ENCODE peak calls at places on chromosomes 4 and X, in ten cellular contexts. I, Q, V, A, G, R, W, M, P and J are unnamed samples.

GRCh38 chr4:166064706-166065105 is 191.7 kb downstream of the TLL1 start:
- DNase-seq in M (no peak), A (no peak), W (no peak), P (no peak), R (no peak), I (no peak), V (no peak), G (no peak), Q (no peak), J (no peak)

GRCh38 chrX:154351183-154352011 is 23.0 kb downstream of the FLNA start:
- DNase-seq in A (peak; percentile 50), I (no peak), R (no peak), G (peak; percentile 53), M (no peak), P (no peak), W (no peak), Q (no peak), V (no peak), J (no peak)

GRCh38 chr4:147924604-147925412 is 192.9 kb downstream of the ARHGAP10 start:
- DNase-seq in Q (peak; percentile 39), G (no peak), V (peak; percentile 9), M (peak; percentile 79), P (no peak), A (no peak), R (peak; percentile 66), I (peak; percentile 25), W (no peak), J (peak; percentile 22)

GRCh38 chrX:138986235-138986634 is 274.7 kb upstream of the FGF13 start:
- DNase-seq in A (no peak), V (peak; percentile 25), W (no peak), R (no peak), M (no peak), P (no peak), Q (no peak), I (no peak), G (no peak), J (no peak)

GRCh38 chrX:103941201-103941975 is 21.0 kb upstream of the TMSB15B start:
- DNase-seq in A (no peak), W (no peak), P (peak; percentile 10), M (peak; percentile 17), I (no peak), Q (peak; percentile 45), R (peak; percentile 20), G (no peak), V (peak; percentile 4), J (peak; percentile 1)

GRCh38 chr4:108247511-108248088 is 78.9 kb upstream of the LEF1 start:
- DNase-seq in W (no peak), R (no peak), M (peak; percentile 69), Q (peak; percentile 92), P (no peak), G (no peak), I (no peak), V (no peak), A (peak; percentile 25), J (peak; percentile 91)

GRCh38 chr4:137685357-137685756 is 153.1 kb upstream of the PCDH18 start:
- DNase-seq in R (peak; percentile 14), I (no peak), G (no peak), W (no peak), M (no peak), Q (no peak), P (no peak), A (no peak), V (no peak), J (no peak)

GRCh38 chr4:113683143-113683542 is 78.4 kb downstream of the CAMK2D start:
- DNase-seq in G (no peak), V (no peak), W (no peak), A (no peak), M (no peak), R (no peak), I (no peak), Q (no peak), P (peak; percentile 77), J (no peak)

GRCh38 chr4:86980230-86980629 is 45.4 kb downstream of the AFF1 start:
- DNase-seq in M (no peak), I (no peak), W (no peak), G (no peak), Q (no peak), A (no peak), P (no peak), R (no peak), V (no peak), J (no peak)

GRCh38 chr4:86975927-86976326 is 41.1 kb downstream of the AFF1 start:
- DNase-seq in P (no peak), G (no peak), M (no peak), V (no peak), Q (no peak), W (no peak), R (no peak), A (no peak), I (no peak), J (no peak)

GRCh38 chr4:86976801-86977485 is 42.1 kb downstream of the AFF1 start:
- DNase-seq in M (no peak), W (no peak), I (no peak), R (no peak), V (no peak), Q (no peak), P (no peak), A (no peak), G (no peak), J (no peak)

GRCh38 chr4:86978709-86979108 is 43.9 kb downstream of the AFF1 start:
- DNase-seq in M (no peak), V (no peak), I (no peak), G (no peak), P (no peak), A (no peak), W (no peak), R (no peak), Q (no peak), J (no peak)

DNA sequence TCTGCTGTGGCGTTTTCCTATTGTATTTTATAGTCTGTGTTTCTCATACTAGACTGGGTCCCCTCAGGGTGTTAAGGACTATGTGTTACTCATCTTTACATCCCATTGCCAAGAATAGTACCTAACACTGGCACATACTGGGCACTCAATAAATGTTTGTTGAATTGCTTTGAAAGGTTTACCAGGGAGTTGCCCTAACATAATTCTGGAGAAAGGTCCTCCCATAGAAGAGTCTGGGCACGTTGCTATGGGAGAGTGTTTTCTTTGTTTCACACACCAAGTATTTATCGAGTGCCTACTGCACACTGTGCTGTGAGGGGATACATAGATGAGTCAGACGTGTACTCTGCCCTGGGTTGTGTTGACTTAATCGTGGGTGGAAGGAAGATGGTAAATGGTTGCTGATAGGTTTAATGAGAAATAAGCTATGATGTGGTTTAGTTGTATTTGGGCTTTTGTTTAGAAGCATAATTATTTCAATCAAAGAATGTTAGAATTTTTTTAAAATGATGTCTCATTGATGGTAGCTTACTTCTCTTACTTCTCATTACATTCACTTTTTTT is 42.9 kb downstream of the AFF1 start:
- DNase-seq in A (no peak), G (no peak), W (no peak), M (no peak), Q (no peak), I (no peak), R (no peak), V (peak; percentile 62), P (no peak), J (no peak)
- H3K27ac ChIP-seq in A (no peak overlapping the region), G (no peak overlapping the region), W (no peak overlapping the region), M (no peak overlapping the region), Q (no peak overlapping the region), I (no peak overlapping the region), R (peak overlapping the region; percentile 54), V (peak overlapping the region; percentile 48), P (no peak overlapping the region), J (no peak overlapping the region)

GRCh38 chr4:158811216-158811540 is 42.4 kb downstream of the FNIP2 start:
- DNase-seq in I (no peak), Q (no peak), M (no peak), G (no peak), P (no peak), W (no peak), V (no peak), A (no peak), R (no peak), J (no peak)
- H3K4me1 ChIP-seq in I (no peaks in the 10 kb centered on the region), Q (peaks cover 71% of the 10 kb centered on the region), M (no peaks in the 10 kb centered on the region), G (no peaks in the 10 kb centered on the region), P (peaks cover 4% of the 10 kb centered on the region), W (peaks cover 92% of the 10 kb centered on the region), V (peaks cover 46% of the 10 kb centered on the region), A (peaks cover 93% of the 10 kb centered on the region), R (peaks cover 12% of the 10 kb centered on the region), J (peaks cover 17% of the 10 kb centered on the region)

GRCh38 chr4:154009191-154009590 is 220.3 kb upstream of the SFRP2 start:
- DNase-seq in G (no peak), I (no peak), M (no peak), Q (no peak), P (no peak), W (no peak), R (no peak), V (no peak), A (no peak), J (no peak)

GRCh38 chr4:154014401-154015105 is 225.7 kb upstream of the SFRP2 start:
- DNase-seq in V (no peak), P (no peak), M (peak; percentile 20), A (no peak), R (no peak), Q (no peak), I (no peak), G (no peak), W (no peak), J (no peak)

GRCh38 chr4:154010377-154010776 is 221.5 kb upstream of the SFRP2 start:
- DNase-seq in V (no peak), R (no peak), A (no peak), I (no peak), M (no peak), W (no peak), P (no peak), G (no peak), Q (no peak), J (no peak)

GRCh38 chr4:154009795-154010194 is 220.9 kb upstream of the SFRP2 start:
- DNase-seq in M (no peak), V (no peak), A (no peak), R (no peak), W (no peak), P (no peak), G (no peak), I (no peak), Q (no peak), J (no peak)

GRCh38 chr4:154013576-154013975 is 224.7 kb upstream of the SFRP2 start:
- DNase-seq in G (no peak), W (no peak), V (no peak), R (no peak), Q (no peak), P (no peak), A (no peak), I (no peak), M (no peak), J (no peak)
- H3K36me3 ChIP-seq in G (no peaks in the 10 kb centered on the region), W (no peaks in the 10 kb centered on the region), V (no peaks in the 10 kb centered on the region), R (no peaks in the 10 kb centered on the region), Q (no peaks in the 10 kb centered on the region), P (no peaks in the 10 kb centered on the region), A (no peaks in the 10 kb centered on the region), I (no peaks in the 10 kb centered on the region), M (no peaks in the 10 kb centered on the region), J (no peaks in the 10 kb centered on the region)

GRCh38 chr4:39022241-39022640 is 10.0 kb downstream of the TMEM156 start:
- DNase-seq in P (no peak), I (no peak), R (no peak), A (no peak), M (no peak), Q (no peak), V (no peak), W (no peak), G (no peak), J (no peak)

GRCh38 chr4:39024311-39024865 is 7.8 kb downstream of the TMEM156 start:
- DNase-seq in W (no peak), I (no peak), M (no peak), R (no peak), Q (no peak), G (no peak), A (no peak), V (no peak), P (no peak), J (no peak)

GRCh38 chr4:39023059-39023458 is 9.2 kb downstream of the TMEM156 start:
- DNase-seq in G (no peak), R (no peak), W (no peak), P (no peak), M (no peak), A (no peak), Q (no peak), I (no peak), V (no peak), J (no peak)

GRCh38 chr4:39025552-39026085 is 6.6 kb downstream of the TMEM156 start:
- DNase-seq in Q (no peak), V (no peak), W (no peak), P (no peak), A (no peak), G (no peak), M (no peak), R (no peak), I (no peak), J (no peak)

GRCh38 chr4:39026096-39026495 is 6.1 kb downstream of the TMEM156 start:
- DNase-seq in A (no peak), P (no peak), I (no peak), W (no peak), Q (no peak), V (no peak), M (no peak), G (no peak), R (no peak), J (no peak)
- H3K27ac ChIP-seq in A (no peak overlapping the region), P (no peak overlapping the region), I (no peak overlapping the region), W (no peak overlapping the region), Q (no peak overlapping the region), V (peak overlapping the region; percentile 40), M (no peak overlapping the region), G (no peak overlapping the region), R (no peak overlapping the region), J (no peak overlapping the region)